ENCODE peak calls at places on chromosomes 4 and X, in four cellular contexts. One of them, this sample, is unnamed.

GRCh38 chrX:3549442-3549875 is 164.0 kb downstream of the PRKX start:
- DNase-seq in psoas muscle: no peak
- DNase-seq in stimulated activated CD4-positive, alpha-beta T cell treated with anti-CD3 and anti-CD28 coated beads, TNF-alpha, amount 100 ng/mL, for 48 hours: no peak
- DNase-seq in activated CD8-positive, alpha-beta memory T cell treated with anti-CD3 and anti-CD28 coated beads for 48 hours: no peak
- DNase-seq in this sample: peak

GRCh38 chr4:152979731-152980330 is 43.7 kb downstream of the FHDC1 start:
- DNase-seq in psoas muscle: no peak
- DNase-seq in stimulated activated CD4-positive, alpha-beta T cell treated with anti-CD3 and anti-CD28 coated beads, TNF-alpha, amount 100 ng/mL, for 48 hours: no peak
- DNase-seq in activated CD8-positive, alpha-beta memory T cell treated with anti-CD3 and anti-CD28 coated beads for 48 hours: no peak
- DNase-seq in this sample: no peak

GRCh38 chr4:155039162-155039561 is 169.3 kb upstream of the NPY2R start:
- DNase-seq in psoas muscle: no peak
- DNase-seq in stimulated activated CD4-positive, alpha-beta T cell treated with anti-CD3 and anti-CD28 coated beads, TNF-alpha, amount 100 ng/mL, for 48 hours: no peak
- DNase-seq in activated CD8-positive, alpha-beta memory T cell treated with anti-CD3 and anti-CD28 coated beads for 48 hours: no peak
- DNase-seq in this sample: no peak

GRCh38 chr4:131257241-131257640 is 1891.9 kb upstream of the PCDH10 start:
- DNase-seq in psoas muscle: no peak
- DNase-seq in stimulated activated CD4-positive, alpha-beta T cell treated with anti-CD3 and anti-CD28 coated beads, TNF-alpha, amount 100 ng/mL, for 48 hours: no peak
- DNase-seq in activated CD8-positive, alpha-beta memory T cell treated with anti-CD3 and anti-CD28 coated beads for 48 hours: no peak
- DNase-seq in this sample: no peak

GRCh38 chr4:39319678-39320077 is 46.5 kb downstream of the RFC1 start:
- DNase-seq in psoas muscle: no peak
- DNase-seq in stimulated activated CD4-positive, alpha-beta T cell treated with anti-CD3 and anti-CD28 coated beads, TNF-alpha, amount 100 ng/mL, for 48 hours: no peak
- DNase-seq in activated CD8-positive, alpha-beta memory T cell treated with anti-CD3 and anti-CD28 coated beads for 48 hours: no peak
- DNase-seq in this sample: peak

GRCh38 chrX:78886550-78886949 is 58.6 kb upstream of the P2RY10 start:
- DNase-seq in psoas muscle: no peak
- DNase-seq in stimulated activated CD4-positive, alpha-beta T cell treated with anti-CD3 and anti-CD28 coated beads, TNF-alpha, amount 100 ng/mL, for 48 hours: no peak
- DNase-seq in activated CD8-positive, alpha-beta memory T cell treated with anti-CD3 and anti-CD28 coated beads for 48 hours: no peak
- DNase-seq in this sample: no peak

GRCh38 chr4:15848191-15848842 is 70.2 kb downstream of the CD38 start:
- DNase-seq in psoas muscle: no peak
- DNase-seq in stimulated activated CD4-positive, alpha-beta T cell treated with anti-CD3 and anti-CD28 coated beads, TNF-alpha, amount 100 ng/mL, for 48 hours: no peak
- DNase-seq in activated CD8-positive, alpha-beta memory T cell treated with anti-CD3 and anti-CD28 coated beads for 48 hours: no peak
- DNase-seq in this sample: no peak

GRCh38 chr4:137621056-137621455 is 88.8 kb upstream of the PCDH18 start:
- DNase-seq in psoas muscle: no peak
- DNase-seq in stimulated activated CD4-positive, alpha-beta T cell treated with anti-CD3 and anti-CD28 coated beads, TNF-alpha, amount 100 ng/mL, for 48 hours: no peak
- DNase-seq in activated CD8-positive, alpha-beta memory T cell treated with anti-CD3 and anti-CD28 coated beads for 48 hours: no peak
- DNase-seq in this sample: no peak

GRCh38 chr4:113101669-113102068 is 52.2 kb downstream of the ANK2 start:
- DNase-seq in psoas muscle: no peak
- DNase-seq in stimulated activated CD4-positive, alpha-beta T cell treated with anti-CD3 and anti-CD28 coated beads, TNF-alpha, amount 100 ng/mL, for 48 hours: no peak
- DNase-seq in activated CD8-positive, alpha-beta memory T cell treated with anti-CD3 and anti-CD28 coated beads for 48 hours: no peak
- DNase-seq in this sample: no peak

GRCh38 chrX:85517994-85518718 is 138.7 kb upstream of the POF1B start:
- DNase-seq in psoas muscle: no peak
- DNase-seq in stimulated activated CD4-positive, alpha-beta T cell treated with anti-CD3 and anti-CD28 coated beads, TNF-alpha, amount 100 ng/mL, for 48 hours: no peak
- DNase-seq in activated CD8-positive, alpha-beta memory T cell treated with anti-CD3 and anti-CD28 coated beads for 48 hours: no peak
- DNase-seq in this sample: no peak

GRCh38 chr4:69697536-69697935 is 44.5 kb upstream of the UGT2A1 start:
- DNase-seq in psoas muscle: no peak
- DNase-seq in stimulated activated CD4-positive, alpha-beta T cell treated with anti-CD3 and anti-CD28 coated beads, TNF-alpha, amount 100 ng/mL, for 48 hours: no peak
- DNase-seq in activated CD8-positive, alpha-beta memory T cell treated with anti-CD3 and anti-CD28 coated beads for 48 hours: no peak
- DNase-seq in this sample: no peak

GRCh38 chrX:104117753-104118152 is 5.4 kb downstream of the ZCCHC18 start:
- DNase-seq in psoas muscle: no peak
- DNase-seq in stimulated activated CD4-positive, alpha-beta T cell treated with anti-CD3 and anti-CD28 coated beads, TNF-alpha, amount 100 ng/mL, for 48 hours: no peak
- DNase-seq in activated CD8-positive, alpha-beta memory T cell treated with anti-CD3 and anti-CD28 coated beads for 48 hours: no peak
- DNase-seq in this sample: no peak

GRCh38 chr4:37670249-37670648 is 15.9 kb downstream of the RELL1 start:
- DNase-seq in psoas muscle: no peak
- DNase-seq in stimulated activated CD4-positive, alpha-beta T cell treated with anti-CD3 and anti-CD28 coated beads, TNF-alpha, amount 100 ng/mL, for 48 hours: no peak
- DNase-seq in activated CD8-positive, alpha-beta memory T cell treated with anti-CD3 and anti-CD28 coated beads for 48 hours: no peak
- DNase-seq in this sample: no peak

GRCh38 chr4:38125816-38126215 is 165.6 kb downstream of the PTTG2 start:
- DNase-seq in psoas muscle: no peak
- DNase-seq in stimulated activated CD4-positive, alpha-beta T cell treated with anti-CD3 and anti-CD28 coated beads, TNF-alpha, amount 100 ng/mL, for 48 hours: no peak
- DNase-seq in activated CD8-positive, alpha-beta memory T cell treated with anti-CD3 and anti-CD28 coated beads for 48 hours: no peak
- DNase-seq in this sample: no peak

GRCh38 chrX:123779908-123780396 is 47.1 kb upstream of the THOC2 start:
- DNase-seq in psoas muscle: no peak
- DNase-seq in stimulated activated CD4-positive, alpha-beta T cell treated with anti-CD3 and anti-CD28 coated beads, TNF-alpha, amount 100 ng/mL, for 48 hours: no peak
- DNase-seq in activated CD8-positive, alpha-beta memory T cell treated with anti-CD3 and anti-CD28 coated beads for 48 hours: no peak
- DNase-seq in this sample: no peak

This sample was measured in MG63.